ENCODE peak calls at places on chromosomes 16 and 17, in eight cellular contexts. S is astrocyte, H is BE2C, G is left ventricle myocardium inferior, E is upper lobe of right lung, J is fibroblast of lung, I is activated B cell treated with CpG ODN at 0.5 μM for 24 hours, T is AG09309. D is an unnamed sample.

GRCh38 chr16:57134982-57135381 is 42.6 kb downstream of the CPNE2 start:
- DNase-seq in S (no peak), H (no peak), G (no peak), E (no peak), J (no peak), I (no peak), T (no peak), D (no peak)

GRCh38 chr17:18327556-18327955 is 12.5 kb downstream of the SMCR8 start:
- DNase-seq in S (no peak), H (no peak), G (no peak), E (no peak), J (no peak), I (no peak), T (no peak), D (no peak)

GRCh38 chr17:78140169-78141051 is 5.8 kb upstream of the C17orf99 start:
- DNase-seq in S (peak), H (peak), G (peak), E (peak), J (peak), I (peak), T (no peak), D (peak)

GRCh38 chr17:55322451-55322985 is 57.8 kb downstream of the HLF start:
- DNase-seq in S (no peak), H (no peak), G (no peak), E (no peak), J (no peak), I (no peak), T (no peak), D (no peak)

GRCh38 chr16:73197598-73197997 is 149.7 kb upstream of the ZFHX3 start:
- DNase-seq in S (no peak), H (no peak), G (no peak), E (no peak), J (no peak), I (no peak), T (no peak), D (no peak)

GRCh38 chr17:62616993-62617893 is 10.2 kb upstream of the MRC2 start:
- DNase-seq in S (no peak), H (no peak), G (no peak), E (no peak), J (peak), I (no peak), T (no peak), D (peak)

GRCh38 chr16:67558859-67559258 is 3.5 kb upstream of the CTCF start:
- DNase-seq in S (no peak), H (no peak), G (no peak), E (no peak), J (no peak), I (no peak), T (no peak), D (no peak)

GRCh38 chr17:63973247-63973646 is 529 bp upstream of the SCN4A start:
- DNase-seq in S (no peak), H (no peak), G (no peak), E (no peak), J (no peak), I (no peak), T (no peak), D (no peak)

GRCh38 chr17:49753959-49754391 is 10.0 kb downstream of the FAM117A start:
- DNase-seq in S (no peak), H (peak), G (peak), E (no peak), J (no peak), I (no peak), T (no peak), D (no peak)

GRCh38 chr16:86045601-86045971 is 146.6 kb downstream of the IRF8 start:
- DNase-seq in S (no peak), H (no peak), G (no peak), E (peak), J (no peak), I (no peak), T (no peak), D (no peak)

GRCh38 chr17:46853896-46854444 is 2.6 kb downstream of the WNT9B start:
- DNase-seq in S (peak), H (no peak), G (no peak), E (no peak), J (peak), I (no peak), T (peak), D (no peak)

GRCh38 chr17:51056813-51057510 is 63.7 kb downstream of the SPAG9 start:
- DNase-seq in S (peak), H (peak), G (no peak), E (no peak), J (peak), I (no peak), T (peak), D (peak)

GRCh38 chr17:76246080-76247066 is 6.1 kb upstream of the RNF157 start:
- DNase-seq in S (no peak), H (no peak), G (no peak), E (no peak), J (no peak), I (no peak), T (no peak), D (no peak)

GRCh38 chr17:31579265-31579664 is 187.8 kb downstream of the RAB11FIP4 start:
- DNase-seq in S (no peak), H (peak), G (no peak), E (no peak), J (peak), I (no peak), T (no peak), D (no peak)

GRCh38 chr17:72446525-72447250 is 325.9 kb downstream of the SOX9 start:
- DNase-seq in S (no peak), H (no peak), G (no peak), E (no peak), J (no peak), I (no peak), T (no peak), D (no peak)

DNA sequence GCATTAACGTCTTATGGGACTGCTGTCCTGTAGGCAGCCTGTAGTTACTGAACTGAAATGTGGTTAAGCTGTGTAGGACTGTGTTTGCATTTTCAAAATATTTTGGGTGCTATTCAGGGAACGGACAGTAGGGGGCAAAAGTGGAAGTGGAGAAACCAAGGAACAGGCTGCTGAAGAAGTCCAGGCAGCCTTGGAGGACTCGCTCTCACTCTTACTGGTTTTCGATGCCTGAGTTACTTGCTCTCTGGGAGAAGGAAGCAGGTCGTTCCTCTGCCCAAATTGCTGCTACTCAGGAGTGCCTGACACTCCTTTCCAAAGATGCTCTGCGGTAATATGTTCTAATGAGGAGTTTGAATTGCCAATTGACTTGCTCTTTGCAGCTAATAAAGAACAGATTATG is 64.5 kb upstream of the RBFOX1 start:
- DNase-seq in S (no peak), H (no peak), G (no peak), E (no peak), J (no peak), I (no peak), T (no peak), D (no peak)
- TF ChIP-seq CTCF in S (peak), H (peak), G (peak), E (peak), J (peak), I (no peak), T (peak), D (peak)

DNA sequence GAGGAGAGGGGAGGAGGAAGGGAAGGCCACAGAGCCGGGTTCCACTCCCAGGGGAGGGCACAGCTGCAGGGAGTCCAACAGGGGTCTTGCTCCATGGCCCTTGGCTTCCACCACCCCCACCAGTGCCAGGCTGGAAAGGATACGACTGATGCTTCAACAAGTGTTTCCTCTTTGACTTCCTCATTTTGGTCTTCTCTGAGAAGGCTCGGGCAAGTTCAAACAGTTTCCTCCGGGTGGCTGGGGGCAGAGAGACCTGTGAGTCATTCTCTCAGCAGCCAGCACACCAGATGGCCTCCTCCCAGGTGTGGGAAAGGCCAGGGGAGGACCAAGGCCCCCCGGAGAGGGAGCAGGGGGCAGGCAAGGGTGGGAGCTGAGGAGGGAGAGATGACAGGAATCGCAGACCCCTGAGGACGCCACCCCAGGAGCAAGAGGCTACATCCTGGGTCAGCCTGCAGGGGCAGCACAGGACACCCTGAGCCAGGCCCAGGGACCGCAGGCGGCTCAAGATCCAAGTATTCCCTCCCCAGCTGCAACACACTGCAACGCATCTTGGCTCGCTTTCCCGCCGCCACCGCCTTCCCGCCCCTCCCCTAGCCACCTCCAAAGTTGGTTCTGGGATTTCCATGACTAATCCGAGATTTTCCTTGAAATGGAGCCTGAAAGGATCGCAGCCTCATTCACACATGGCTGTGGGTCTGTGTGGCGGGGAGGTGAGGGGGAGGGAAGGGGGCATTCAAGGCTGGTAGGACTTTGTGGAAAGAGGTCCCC is 18.3 kb upstream of the MRPS23 start:
- DNase-seq in S (peak), H (peak), G (peak), E (no peak), J (peak), I (peak), T (peak), D (peak)
- TF ChIP-seq CTCF in S (peak), H (peak), G (peak), E (peak), J (peak), I (no peak), T (peak), D (peak)

GRCh38 chr17:38577645-38578173 is 28.0 kb downstream of the SRCIN1 start:
- DNase-seq in S (no peak), H (no peak), G (no peak), E (no peak), J (no peak), I (no peak), T (no peak), D (no peak)

GRCh38 chr17:38578641-38579480 is 26.9 kb downstream of the SRCIN1 start:
- DNase-seq in S (no peak), H (no peak), G (no peak), E (no peak), J (no peak), I (no peak), T (no peak), D (peak)

GRCh38 chr17:38575781-38576180 is 30.0 kb downstream of the SRCIN1 start:
- DNase-seq in S (peak), H (no peak), G (no peak), E (no peak), J (peak), I (no peak), T (no peak), D (no peak)

GRCh38 chr17:38578229-38578628 is 27.5 kb downstream of the SRCIN1 start:
- DNase-seq in S (no peak), H (peak), G (no peak), E (no peak), J (no peak), I (no peak), T (no peak), D (no peak)

DNA sequence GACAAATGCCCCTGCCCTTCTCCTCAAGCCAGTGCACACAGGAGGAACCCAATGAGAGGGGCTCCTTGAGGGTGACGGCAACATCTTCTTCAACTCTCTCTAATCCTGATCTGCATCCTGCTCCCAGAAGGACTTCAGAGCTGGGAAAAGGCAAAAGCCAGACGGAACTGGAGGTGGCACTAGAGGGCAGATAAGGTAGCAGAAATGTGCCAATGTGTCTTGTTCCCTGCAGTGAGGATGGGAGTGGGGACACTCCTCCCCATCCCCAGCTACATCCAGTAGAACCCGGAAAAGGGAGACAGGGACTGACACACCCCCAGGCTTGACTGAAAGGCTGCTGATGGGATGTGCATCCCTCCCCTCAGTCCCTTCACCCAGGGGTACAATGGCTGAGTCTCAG is 28.5 kb downstream of the SRCIN1 start:
- DNase-seq in S (no peak), H (no peak), G (no peak), E (no peak), J (no peak), I (no peak), T (no peak), D (no peak)
- TF ChIP-seq CTCF in S (no peak), H (peak), G (no peak), E (no peak), J (no peak), I (no peak), T (no peak), D (no peak)

DNA sequence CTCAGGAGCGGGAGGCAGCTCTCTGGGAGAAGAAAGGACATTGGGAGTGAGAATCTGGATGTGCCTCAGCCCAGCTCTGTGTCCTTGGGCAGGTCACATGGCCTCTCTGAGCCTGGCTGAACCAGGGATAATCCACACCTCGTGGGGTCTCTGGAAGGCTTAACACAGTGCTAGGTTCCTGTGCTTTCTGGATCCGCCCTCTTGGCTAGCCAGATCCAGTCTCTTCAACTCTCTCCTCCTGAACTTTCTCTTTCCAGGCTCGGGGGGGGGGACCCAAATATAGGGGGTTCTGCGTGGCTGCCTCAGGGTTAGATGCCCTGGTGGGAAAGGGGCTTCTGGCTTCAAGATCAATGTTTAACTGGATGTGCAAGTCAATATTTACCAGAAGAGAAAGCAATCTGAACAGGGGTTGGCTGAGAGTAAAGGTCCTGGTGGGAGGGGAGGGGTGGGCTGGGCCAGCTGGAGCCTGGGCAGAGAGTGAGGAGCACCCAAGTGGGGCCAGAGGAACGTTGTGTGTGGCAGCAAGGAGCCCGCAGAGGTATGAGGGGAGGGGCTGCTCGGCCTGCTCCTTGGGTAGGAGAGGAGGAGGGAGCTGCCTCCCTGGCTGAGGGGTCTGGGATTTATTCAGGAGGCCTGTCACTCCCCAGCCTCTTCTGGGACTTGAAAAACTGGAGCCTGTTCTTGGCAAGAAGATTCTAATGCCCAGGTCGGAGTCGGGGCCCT is at the start of gene SERPINF2:
- DNase-seq in S (no peak), H (no peak), G (no peak), E (peak), J (no peak), I (no peak), T (no peak), D (no peak)
- TF ChIP-seq CTCF in S (no peak), H (no peak), G (no peak), E (no peak), J (no peak), I (no peak), T (no peak), D (no peak)

GRCh38 chr16:2449118-2449517 is 10.8 kb upstream of the TEDC2 start:
- DNase-seq in S (no peak), H (no peak), G (no peak), E (peak), J (no peak), I (no peak), T (no peak), D (no peak)
- TF ChIP-seq CTCF in S (no peak), H (no peak), G (no peak), E (no peak), J (no peak), I (no peak), T (no peak), D (no peak)